ENCODE peak calls at places on chromosomes 7 and 10, in four cellular contexts. X is SK-N-SH, W is HepG2, U is GM12878. J is an unnamed sample.

GRCh38 chr7:110502893-110503465 is 587.9 kb upstream of the LRRN3 start:
- DNase-seq in X (no peak), W (no peak), U (no peak), J (no peak)

GRCh38 chr7:63899691-63900393 is 98.8 kb upstream of the ZNF722 start:
- DNase-seq in X (peak; percentile 95), W (no peak), U (no peak), J (no peak)

GRCh38 chr10:19811517-19811916 is 4.7 kb upstream of the PLXDC2 start:
- DNase-seq in X (peak; percentile 37), W (peak; percentile 13), U (no peak), J (no peak)

GRCh38 chr7:64651632-64652165 is 14.2 kb upstream of the ZNF107 start:
- DNase-seq in X (no peak), W (no peak), U (no peak), J (no peak)

GRCh38 chr7:150876817-150877526 is 24.7 kb downstream of the AOC1 start:
- DNase-seq in X (peak; percentile 91), W (peak; percentile 56), U (no peak), J (peak; percentile 76)

GRCh38 chr10:73136627-73137026 is 26.4 kb downstream of the NUDT13 start:
- DNase-seq in X (no peak), W (no peak), U (no peak), J (no peak)

GRCh38 chr10:6364283-6364682 is 161.6 kb downstream of the PFKFB3 start:
- DNase-seq in X (no peak), W (no peak), U (no peak), J (no peak)

GRCh38 chr7:127332884-127333283 is 59.6 kb downstream of the ZNF800 start:
- DNase-seq in X (no peak), W (no peak), U (no peak), J (no peak)

GRCh38 chr10:29896053-29896452 is 163.3 kb downstream of the JCAD start:
- DNase-seq in X (no peak), W (no peak), U (no peak), J (no peak)

GRCh38 chr7:44473295-44473694 is 17.2 kb downstream of the NUDCD3 start:
- DNase-seq in X (no peak), W (peak; percentile 92), U (no peak), J (peak; percentile 21)

GRCh38 chr10:70573599-70574506 is 28.7 kb downstream of the PRF1 start:
- DNase-seq in X (no peak), W (no peak), U (no peak), J (no peak)

GRCh38 chr7:495761-496321 is 23.8 kb downstream of the PDGFA start:
- DNase-seq in X (no peak), W (no peak), U (no peak), J (no peak)

GRCh38 chr10:90321132-90321816 is 536.6 kb downstream of the HTR7 start:
- DNase-seq in X (no peak), W (no peak), U (no peak), J (no peak)

DNA sequence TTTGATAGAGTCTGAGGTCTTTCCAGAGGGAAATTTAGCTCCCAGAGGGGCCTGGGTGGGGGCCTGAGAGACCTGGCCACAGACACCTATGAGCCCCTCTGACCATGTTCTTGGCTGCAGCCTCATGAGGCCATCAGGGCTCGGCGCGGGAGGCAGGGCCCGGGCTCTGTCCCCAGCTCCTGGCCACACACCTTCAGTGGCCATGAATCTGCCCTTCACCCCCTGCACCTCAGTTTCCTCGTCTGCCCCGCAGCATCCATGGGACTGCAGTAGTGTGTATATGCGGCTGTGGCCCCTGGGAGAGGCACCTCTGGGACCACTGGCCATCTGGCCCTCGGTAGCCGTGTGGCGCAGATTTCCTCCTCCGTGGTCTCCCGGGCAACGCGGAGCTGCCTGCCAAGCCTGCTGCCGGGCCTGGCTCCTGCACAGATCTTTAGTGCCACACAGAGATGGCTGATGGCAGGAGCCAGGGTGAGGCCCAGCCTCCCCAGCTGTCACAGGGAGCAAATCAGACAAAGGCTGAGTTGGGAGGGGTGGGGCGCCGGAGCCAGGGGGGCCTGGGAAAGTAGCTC is 23.6 kb upstream of the ADCYAP1R1 start:
- DNase-seq in X (peak; percentile 65), W (no peak), U (no peak), J (no peak)
- TF ChIP-seq PBX3 in X (no peak), W (no peak), U (no peak), J (no peak)

GRCh38 chr7:2229467-2229866 is 3.3 kb downstream of the MAD1L1 start:
- DNase-seq in X (peak; percentile 67), W (no peak), U (no peak), J (no peak)
- TF ChIP-seq PBX3 in X (no peak), W (no peak), U (no peak), J (no peak)

DNA sequence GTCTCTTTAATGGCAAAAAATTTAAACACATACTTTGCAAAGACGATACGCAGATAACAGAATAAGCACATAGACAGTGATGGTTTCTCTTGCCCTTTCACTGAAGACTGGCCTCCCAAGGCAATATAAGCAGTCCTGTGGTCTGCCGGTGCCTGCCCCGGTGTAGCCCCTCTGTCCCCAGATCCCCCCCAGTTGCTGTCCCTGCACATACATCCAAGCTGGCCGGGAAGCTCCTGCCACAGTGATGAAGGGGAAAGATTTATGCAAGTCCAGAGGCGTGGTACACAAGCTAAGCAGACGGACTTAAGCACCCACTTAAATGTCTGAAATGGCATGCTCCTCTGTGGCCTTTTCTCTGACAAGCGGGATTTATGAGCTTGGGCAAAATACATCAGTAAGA is 61.9 kb upstream of the PPP2R2D start:
- DNase-seq in X (no peak), W (no peak), U (no peak), J (no peak)
- TF ChIP-seq PBX3 in X (no peak), W (no peak), U (no peak), J (no peak)

DNA sequence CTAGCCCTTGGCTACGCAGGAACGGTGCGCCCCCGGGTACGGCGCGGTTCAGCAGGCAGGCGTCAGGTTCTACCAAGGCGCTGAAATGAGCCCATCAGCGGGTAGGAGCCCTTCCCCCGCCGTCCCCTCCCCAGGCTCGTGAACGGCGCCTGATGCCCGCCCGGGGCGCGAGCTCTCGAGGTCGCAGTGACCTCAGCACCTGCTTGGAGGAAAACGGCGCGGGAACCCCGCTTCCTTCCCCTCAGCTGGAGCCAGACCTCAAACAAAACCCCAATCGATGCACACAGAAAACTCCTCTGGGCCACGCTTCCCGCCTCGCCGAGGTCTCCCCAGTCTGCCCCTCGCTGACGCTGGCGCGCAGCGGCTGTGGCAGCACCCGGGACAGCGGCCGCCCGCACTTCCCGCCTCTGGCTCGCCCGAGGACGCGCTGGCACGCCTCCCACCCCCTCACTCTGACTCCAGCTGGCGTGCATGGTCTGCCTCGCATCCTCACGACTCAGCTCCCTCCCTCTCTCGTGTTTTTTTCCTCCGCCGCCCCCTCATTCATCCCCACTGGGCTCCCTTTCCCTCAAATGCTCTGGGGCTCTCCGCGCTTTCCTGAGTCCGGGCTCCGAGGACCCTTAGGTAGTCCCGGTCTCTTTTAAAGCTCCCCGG is 524 bp upstream of the GAD2 start:
- DNase-seq in X (peak; percentile 50), W (no peak), U (no peak), J (no peak)
- TF ChIP-seq PBX3 in X (no peak), W (no peak), U (no peak), J (no peak)

DNA sequence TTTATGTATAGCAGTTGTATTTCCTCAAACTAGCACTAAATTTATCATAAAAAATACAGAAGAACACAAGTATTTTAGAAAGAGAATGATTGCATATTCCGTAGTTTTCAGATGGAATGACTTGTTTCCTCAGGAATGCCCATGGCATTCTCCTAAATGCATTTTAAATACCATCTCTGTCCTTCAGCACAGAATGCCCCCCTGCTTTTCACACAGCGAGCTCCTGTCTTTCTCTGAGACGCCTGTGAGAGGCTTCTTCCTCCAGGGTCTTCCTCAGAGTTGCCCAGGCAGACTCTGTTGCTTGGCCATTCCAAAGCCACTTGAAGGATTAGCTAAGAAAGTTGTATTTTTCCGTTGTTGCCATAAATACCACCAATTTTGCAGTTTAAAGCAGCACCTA is 10.1 kb downstream of the LANCL2 start:
- DNase-seq in X (no peak), W (no peak), U (no peak), J (no peak)
- TF ChIP-seq PBX3 in X (peak; percentile 10), W (no peak), U (no peak), J (no peak)

J was measured in A549.